ENCODE peak calls at places on chromosomes 3 and 15, in nine cellular contexts. G, O, M, P, E, C, X, H and T are unnamed samples.

GRCh38 chr3:138941259-138941885 is 5.6 kb downstream of the FOXL2 start:
- DNase-seq in G (no peak), O (no peak), M (no peak), P (peak), E (peak), C (no peak), X (no peak), H (peak), T (no peak)

GRCh38 chr3:42871592-42872196 is 4.0 kb downstream of the CYP8B1 start:
- DNase-seq in G (no peak), O (no peak), M (no peak), P (no peak), E (peak), C (no peak), X (no peak), H (no peak), T (no peak)

GRCh38 chr15:31487811-31488436 is 161.3 kb downstream of the KLF13 start:
- DNase-seq in G (no peak), O (no peak), M (no peak), P (no peak), E (no peak), C (no peak), X (no peak), H (peak), T (no peak)

GRCh38 chr15:51260262-51260661 is 78.1 kb downstream of the CYP19A1 start:
- DNase-seq in G (no peak), O (no peak), M (no peak), P (no peak), E (no peak), C (no peak), X (no peak), H (peak), T (no peak)

GRCh38 chr3:161854232-161854771 is 357.7 kb downstream of the OTOL1 start:
- DNase-seq in G (no peak), O (peak), M (no peak), P (peak), E (no peak), C (no peak), X (no peak), H (peak), T (no peak)

GRCh38 chr3:177992993-177993969 is 543.0 kb upstream of the KCNMB2 start:
- DNase-seq in G (no peak), O (no peak), M (no peak), P (no peak), E (no peak), C (no peak), X (no peak), H (no peak), T (no peak)

GRCh38 chr15:75422554-75422953 is 28.9 kb downstream of the SIN3A start:
- DNase-seq in G (no peak), O (no peak), M (no peak), P (no peak), E (no peak), C (no peak), X (no peak), H (no peak), T (no peak)

GRCh38 chr3:122343654-122344053 is 18.6 kb downstream of the CSTA start:
- DNase-seq in G (no peak), O (no peak), M (no peak), P (no peak), E (no peak), C (no peak), X (no peak), H (no peak), T (no peak)

GRCh38 chr15:62749036-62749435 is 293.5 kb upstream of the TPM1 start:
- DNase-seq in G (no peak), O (no peak), M (no peak), P (no peak), E (no peak), C (no peak), X (no peak), H (no peak), T (no peak)

GRCh38 chr3:168051579-168052183 is 44.0 kb downstream of the GOLIM4 start:
- DNase-seq in G (no peak), O (no peak), M (no peak), P (no peak), E (peak), C (peak), X (no peak), H (peak), T (no peak)

GRCh38 chr3:172285844-172286243 is 162.4 kb downstream of the GHSR start:
- DNase-seq in G (no peak), O (no peak), M (no peak), P (peak), E (no peak), C (no peak), X (no peak), H (peak), T (no peak)

GRCh38 chr3:157488144-157488543 is 15.1 kb downstream of the VEPH1 start:
- DNase-seq in G (no peak), O (no peak), M (no peak), P (no peak), E (no peak), C (no peak), X (no peak), H (no peak), T (no peak)

GRCh38 chr3:29594261-29594660 is 313.4 kb downstream of the RBMS3 start:
- DNase-seq in G (no peak), O (no peak), M (no peak), P (no peak), E (no peak), C (no peak), X (no peak), H (no peak), T (no peak)

GRCh38 chr15:86439614-86440013 is 359.9 kb downstream of the AGBL1 start:
- DNase-seq in G (no peak), O (no peak), M (no peak), P (no peak), E (no peak), C (no peak), X (no peak), H (no peak), T (no peak)